ENCODE peak calls at places on chromosome 15, in four cellular contexts. O, Z, D and C are unnamed samples.

GRCh38 chr15:101142711-101143110 is 109.1 kb downstream of the CHSY1 start:
- DNase-seq in O (no peak), Z (no peak), D (no peak), C (no peak)

GRCh38 chr15:56160966-56161365 is 82.7 kb downstream of the RFX7 start:
- DNase-seq in O (no peak), Z (no peak), D (no peak), C (no peak)

GRCh38 chr15:61997786-61998185 is 62.5 kb downstream of the VPS13C start:
- DNase-seq in O (no peak), Z (no peak), D (no peak), C (no peak)

GRCh38 chr15:92599394-92599970 is 56.1 kb downstream of the FAM174B start:
- DNase-seq in O (no peak), Z (peak; percentile 36), D (no peak), C (no peak)

GRCh38 chr15:51132384-51133139 is 37.9 kb upstream of the TNFAIP8L3 start:
- DNase-seq in O (peak; percentile 24), Z (peak; percentile 77), D (no peak), C (peak; percentile 71)

GRCh38 chr15:84781505-84781904 is 33.1 kb downstream of the ZNF592 start:
- DNase-seq in O (no peak), Z (no peak), D (no peak), C (no peak)

GRCh38 chr15:50363612-50364011 is 8.6 kb upstream of the GABPB1 start:
- DNase-seq in O (no peak), Z (no peak), D (no peak), C (no peak)

GRCh38 chr15:86044981-86045380 is 34.7 kb upstream of the AGBL1 start:
- DNase-seq in O (no peak), Z (no peak), D (no peak), C (no peak)

GRCh38 chr15:79185199-79185598 is 94.6 kb upstream of the RASGRF1 start:
- DNase-seq in O (no peak), Z (no peak), D (no peak), C (no peak)